ENCODE peak calls at places on chromosome 18, in four cellular contexts. One of them, this sample, is unnamed.

GRCh38 chr18:8661754-8662573 is 43.4 kb upstream of the MTCL1 start:
- DNase-seq in RWPE1: peak
- DNase-seq in mesenchymal stem cell: peak
- DNase-seq in cardiac muscle cell: peak
- DNase-seq in this sample: no peak

GRCh38 chr18:49907346-49907929 is 94.1 kb upstream of the ACAA2 start:
- DNase-seq in RWPE1: no peak
- DNase-seq in mesenchymal stem cell: no peak
- DNase-seq in cardiac muscle cell: peak
- DNase-seq in this sample: no peak

GRCh38 chr18:4454548-4455112 is 477 bp downstream of the DLGAP1 start:
- DNase-seq in RWPE1: no peak
- DNase-seq in mesenchymal stem cell: no peak
- DNase-seq in cardiac muscle cell: no peak
- DNase-seq in this sample: no peak

GRCh38 chr18:12092398-12093229 is 1.0 kb upstream of the ANKRD62 start:
- DNase-seq in RWPE1: peak
- DNase-seq in mesenchymal stem cell: no peak
- DNase-seq in cardiac muscle cell: peak
- DNase-seq in this sample: no peak

GRCh38 chr18:23599809-23600208 is 13.5 kb upstream of the NPC1 start:
- DNase-seq in RWPE1: no peak
- DNase-seq in mesenchymal stem cell: no peak
- DNase-seq in cardiac muscle cell: no peak
- DNase-seq in this sample: no peak

GRCh38 chr18:9140984-9141383 is 4.4 kb downstream of the ANKRD12 start:
- DNase-seq in RWPE1: no peak
- DNase-seq in mesenchymal stem cell: no peak
- DNase-seq in cardiac muscle cell: no peak
- DNase-seq in this sample: no peak

GRCh38 chr18:44325903-44326650 is 354.6 kb upstream of the SETBP1 start:
- DNase-seq in RWPE1: peak
- DNase-seq in mesenchymal stem cell: peak
- DNase-seq in cardiac muscle cell: peak
- DNase-seq in this sample: no peak

GRCh38 chr18:13888317-13888716 is 27.0 kb downstream of the MC2R start:
- DNase-seq in RWPE1: no peak
- DNase-seq in mesenchymal stem cell: no peak
- DNase-seq in cardiac muscle cell: no peak
- DNase-seq in this sample: no peak

GRCh38 chr18:31497404-31497710 is 620 bp upstream of the DSG2 start:
- DNase-seq in RWPE1: no peak
- DNase-seq in mesenchymal stem cell: no peak
- DNase-seq in cardiac muscle cell: no peak
- DNase-seq in this sample: no peak

GRCh38 chr18:25164837-25165791 is 186.9 kb downstream of the ZNF521 start:
- DNase-seq in RWPE1: no peak
- DNase-seq in mesenchymal stem cell: peak
- DNase-seq in cardiac muscle cell: peak
- DNase-seq in this sample: no peak

GRCh38 chr18:50405582-50406271 is 30.9 kb downstream of the SKA1 start:
- DNase-seq in RWPE1: no peak
- DNase-seq in mesenchymal stem cell: no peak
- DNase-seq in cardiac muscle cell: peak
- DNase-seq in this sample: no peak

GRCh38 chr18:902179-902718 is 2.4 kb upstream of the ADCYAP1 start:
- DNase-seq in RWPE1: no peak
- DNase-seq in mesenchymal stem cell: peak
- DNase-seq in cardiac muscle cell: no peak
- DNase-seq in this sample: no peak

GRCh38 chr18:10973579-10974260 is 175.6 kb downstream of the PIEZO2 start:
- DNase-seq in RWPE1: peak
- DNase-seq in mesenchymal stem cell: peak
- DNase-seq in cardiac muscle cell: no peak
- DNase-seq in this sample: no peak

GRCh38 chr18:45167631-45168225 is 447.5 kb upstream of the SLC14A2 start:
- DNase-seq in RWPE1: no peak
- DNase-seq in mesenchymal stem cell: peak
- DNase-seq in cardiac muscle cell: no peak
- DNase-seq in this sample: no peak

GRCh38 chr18:77597726-77598125 is 348.1 kb downstream of the GALR1 start:
- DNase-seq in RWPE1: no peak
- DNase-seq in mesenchymal stem cell: no peak
- DNase-seq in cardiac muscle cell: no peak
- DNase-seq in this sample: no peak

GRCh38 chr18:9366126-9366714 is 31.6 kb downstream of the TWSG1 start:
- DNase-seq in RWPE1: peak
- DNase-seq in mesenchymal stem cell: peak
- DNase-seq in cardiac muscle cell: peak
- DNase-seq in this sample: peak

GRCh38 chr18:56505971-56506370 is 132.4 kb downstream of the TXNL1 start:
- DNase-seq in RWPE1: no peak
- DNase-seq in mesenchymal stem cell: no peak
- DNase-seq in cardiac muscle cell: no peak
- DNase-seq in this sample: no peak

GRCh38 chr18:3607309-3608098 is 157.5 kb downstream of the TGIF1 start:
- DNase-seq in RWPE1: no peak
- DNase-seq in mesenchymal stem cell: no peak
- DNase-seq in cardiac muscle cell: no peak
- DNase-seq in this sample: no peak

GRCh38 chr18:61852496-61852895 is 40.3 kb downstream of the RNF152 start:
- DNase-seq in RWPE1: peak
- DNase-seq in mesenchymal stem cell: no peak
- DNase-seq in cardiac muscle cell: no peak
- DNase-seq in this sample: peak

GRCh38 chr18:58247363-58247834 is 203.4 kb downstream of the NEDD4L start:
- DNase-seq in RWPE1: no peak
- DNase-seq in mesenchymal stem cell: no peak
- DNase-seq in cardiac muscle cell: peak
- DNase-seq in this sample: no peak

GRCh38 chr18:58054041-58054733 is 10.2 kb downstream of the NEDD4L start:
- DNase-seq in RWPE1: peak
- DNase-seq in mesenchymal stem cell: peak
- DNase-seq in cardiac muscle cell: no peak
- DNase-seq in this sample: no peak

GRCh38 chr18:23824704-23825103 is 135.5 kb downstream of the LAMA3 start:
- DNase-seq in RWPE1: no peak
- DNase-seq in mesenchymal stem cell: peak
- DNase-seq in cardiac muscle cell: no peak
- DNase-seq in this sample: no peak

GRCh38 chr18:51251625-51252024 is 54.1 kb upstream of the MEX3C start:
- DNase-seq in RWPE1: no peak
- DNase-seq in mesenchymal stem cell: no peak
- DNase-seq in cardiac muscle cell: no peak
- DNase-seq in this sample: no peak

GRCh38 chr18:59400407-59400806 is 41.3 kb upstream of the LMAN1 start:
- DNase-seq in RWPE1: no peak
- DNase-seq in mesenchymal stem cell: no peak
- DNase-seq in cardiac muscle cell: no peak
- DNase-seq in this sample: no peak

GRCh38 chr18:12604445-12605007 is 53.4 kb downstream of the SPIRE1 start:
- DNase-seq in RWPE1: no peak
- DNase-seq in mesenchymal stem cell: no peak
- DNase-seq in cardiac muscle cell: no peak
- DNase-seq in this sample: no peak

GRCh38 chr18:22813648-22814328 is 119.3 kb upstream of the RBBP8 start:
- DNase-seq in RWPE1: peak
- DNase-seq in mesenchymal stem cell: peak
- DNase-seq in cardiac muscle cell: peak
- DNase-seq in this sample: no peak

GRCh38 chr18:6222271-6222670 is 192.4 kb downstream of the L3MBTL4 start:
- DNase-seq in RWPE1: no peak
- DNase-seq in mesenchymal stem cell: no peak
- DNase-seq in cardiac muscle cell: no peak
- DNase-seq in this sample: no peak

GRCh38 chr18:52670903-52671302 is 330.9 kb downstream of the DCC start:
- DNase-seq in RWPE1: peak
- DNase-seq in mesenchymal stem cell: no peak
- DNase-seq in cardiac muscle cell: peak
- DNase-seq in this sample: no peak

GRCh38 chr18:51391731-51392130 is 194.2 kb upstream of the MEX3C start:
- DNase-seq in RWPE1: no peak
- DNase-seq in mesenchymal stem cell: peak
- DNase-seq in cardiac muscle cell: no peak
- DNase-seq in this sample: no peak

GRCh38 chr18:23504720-23505119 is 1.4 kb downstream of the RMC1 start:
- DNase-seq in RWPE1: no peak
- DNase-seq in mesenchymal stem cell: no peak
- DNase-seq in cardiac muscle cell: no peak
- DNase-seq in this sample: no peak

GRCh38 chr18:31274915-31275314 is 43.0 kb upstream of the DSG1 start:
- DNase-seq in RWPE1: peak
- DNase-seq in mesenchymal stem cell: peak
- DNase-seq in cardiac muscle cell: no peak
- DNase-seq in this sample: peak

GRCh38 chr18:4356929-4357328 is 98.2 kb downstream of the DLGAP1 start:
- DNase-seq in RWPE1: no peak
- DNase-seq in mesenchymal stem cell: no peak
- DNase-seq in cardiac muscle cell: no peak
- DNase-seq in this sample: no peak

GRCh38 chr18:74389161-74389927 is 67.8 kb downstream of the DIPK1C start:
- DNase-seq in RWPE1: no peak
- DNase-seq in mesenchymal stem cell: no peak
- DNase-seq in cardiac muscle cell: no peak
- DNase-seq in this sample: no peak
- H3K27ac ChIP-seq in RWPE1: no peak
- H3K27ac ChIP-seq in mesenchymal stem cell: no peak
- H3K27ac ChIP-seq in cardiac muscle cell: no peak
- H3K27ac ChIP-seq in this sample: no peak

DNA sequence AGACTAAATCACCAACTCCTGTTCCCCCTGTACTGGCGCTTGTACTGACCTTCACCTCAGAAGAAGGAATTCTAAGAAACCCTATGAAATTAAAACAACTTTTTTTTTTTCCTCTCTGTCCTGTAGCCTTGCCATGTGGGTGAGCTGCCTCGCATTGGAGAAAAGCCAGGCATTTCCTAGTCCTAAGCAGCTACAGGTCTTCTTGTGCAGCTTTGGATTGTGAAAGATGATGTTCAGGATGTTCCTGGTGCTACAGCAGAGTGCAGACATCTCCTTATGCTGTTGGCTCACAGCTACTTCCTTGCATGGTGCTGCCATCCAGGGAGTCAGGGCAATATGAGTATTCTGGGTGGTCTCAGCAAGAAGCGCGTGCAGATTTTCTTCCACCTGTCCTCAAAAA is 11.9 kb downstream of the PIK3C3 start:
- DNase-seq in RWPE1: no peak
- DNase-seq in mesenchymal stem cell: no peak
- DNase-seq in cardiac muscle cell: no peak
- DNase-seq in this sample: no peak
- H3K27ac ChIP-seq in RWPE1: no peak
- H3K27ac ChIP-seq in mesenchymal stem cell: no peak
- H3K27ac ChIP-seq in cardiac muscle cell: no peak
- H3K27ac ChIP-seq in this sample: no peak

GRCh38 chr18:62935994-62936393 is 220.7 kb downstream of the PHLPP1 start:
- DNase-seq in RWPE1: no peak
- DNase-seq in mesenchymal stem cell: no peak
- DNase-seq in cardiac muscle cell: no peak
- DNase-seq in this sample: no peak
- H3K27ac ChIP-seq in RWPE1: no peak
- H3K27ac ChIP-seq in mesenchymal stem cell: no peak
- H3K27ac ChIP-seq in cardiac muscle cell: no peak
- H3K27ac ChIP-seq in this sample: no peak

DNA sequence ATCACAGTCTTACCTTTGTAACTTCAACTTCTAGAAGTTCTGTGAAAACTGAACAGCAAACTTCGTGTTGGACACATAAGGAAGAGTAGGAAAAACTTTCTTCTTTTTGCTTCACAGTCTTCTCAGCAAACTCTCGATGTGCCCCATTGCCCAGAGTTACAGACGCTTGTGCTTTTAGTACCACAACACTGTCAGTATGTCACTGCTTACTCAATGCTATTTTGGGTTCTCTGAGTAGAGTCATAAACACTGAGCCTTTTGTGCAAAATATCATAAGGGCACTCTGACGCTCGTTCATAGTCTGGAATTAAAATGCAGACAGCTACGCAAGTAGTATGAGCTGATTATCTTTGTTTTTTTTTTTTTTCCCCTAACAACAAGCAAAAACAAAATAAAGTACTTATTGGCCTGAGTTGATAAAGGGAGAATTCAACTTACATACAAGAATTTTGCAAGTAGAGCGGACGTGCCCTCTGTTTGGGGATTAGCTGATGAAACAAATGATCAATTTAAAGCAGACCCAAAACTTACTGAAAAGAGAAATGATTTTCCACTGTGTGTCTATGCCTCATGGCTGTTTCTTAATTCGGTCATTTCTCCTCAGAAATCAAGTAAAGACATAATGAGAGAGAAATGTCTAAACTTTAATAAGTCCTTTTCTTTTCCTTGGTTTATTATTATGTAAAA is at the start of gene CDH19:
- DNase-seq in RWPE1: no peak
- DNase-seq in mesenchymal stem cell: peak
- DNase-seq in cardiac muscle cell: no peak
- DNase-seq in this sample: no peak
- H3K27ac ChIP-seq in RWPE1: no peak
- H3K27ac ChIP-seq in mesenchymal stem cell: no peak
- H3K27ac ChIP-seq in cardiac muscle cell: no peak
- H3K27ac ChIP-seq in this sample: no peak

GRCh38 chr18:79573921-79574491 is 105.6 kb upstream of the CTDP1 start:
- DNase-seq in RWPE1: no peak
- DNase-seq in mesenchymal stem cell: no peak
- DNase-seq in cardiac muscle cell: no peak
- DNase-seq in this sample: no peak

GRCh38 chr18:79577451-79578395 is 101.9 kb upstream of the CTDP1 start:
- DNase-seq in RWPE1: no peak
- DNase-seq in mesenchymal stem cell: no peak
- DNase-seq in cardiac muscle cell: no peak
- DNase-seq in this sample: no peak

GRCh38 chr18:79574938-79575525 is 104.6 kb upstream of the CTDP1 start:
- DNase-seq in RWPE1: no peak
- DNase-seq in mesenchymal stem cell: no peak
- DNase-seq in cardiac muscle cell: no peak
- DNase-seq in this sample: no peak

GRCh38 chr18:79576686-79577351 is 102.8 kb upstream of the CTDP1 start:
- DNase-seq in RWPE1: no peak
- DNase-seq in mesenchymal stem cell: no peak
- DNase-seq in cardiac muscle cell: no peak
- DNase-seq in this sample: no peak

GRCh38 chr18:79575891-79576685 is 103.5 kb upstream of the CTDP1 start:
- DNase-seq in RWPE1: no peak
- DNase-seq in mesenchymal stem cell: no peak
- DNase-seq in cardiac muscle cell: no peak
- DNase-seq in this sample: peak
- H3K27ac ChIP-seq in RWPE1: peak
- H3K27ac ChIP-seq in mesenchymal stem cell: no peak
- H3K27ac ChIP-seq in cardiac muscle cell: no peak
- H3K27ac ChIP-seq in this sample: no peak